ENCODE peak calls at places on chromosomes 11 and 22, in ten cellular contexts. One of them, this sample, is unnamed.
A peak's percentile ranks its signal among the peaks of the same experiment; 100 is the strongest.

GRCh38 chr11:87493516-87493915 is 455.8 kb downstream of the TMEM135 start:
- DNase-seq in effector memory CD4-positive, alpha-beta T cell: no peak
- DNase-seq in sigmoid colon: no peak
- DNase-seq in heart left ventricle: no peak
- DNase-seq in testis: no peak
- DNase-seq in uterus: no peak
- DNase-seq in pancreas: no peak
- DNase-seq in thoracic aorta: no peak
- DNase-seq in HCT116: no peak
- DNase-seq in endodermal cell: peak; percentile 68
- DNase-seq in this sample: no peak

GRCh38 chr11:113073290-113073953 is 112.2 kb downstream of the NCAM1 start:
- DNase-seq in effector memory CD4-positive, alpha-beta T cell: no peak
- DNase-seq in sigmoid colon: no peak
- DNase-seq in heart left ventricle: no peak
- DNase-seq in testis: no peak
- DNase-seq in uterus: no peak
- DNase-seq in pancreas: no peak
- DNase-seq in thoracic aorta: no peak
- DNase-seq in HCT116: no peak
- DNase-seq in endodermal cell: no peak
- DNase-seq in this sample: no peak

GRCh38 chr11:69888671-69889076 is 69.5 kb upstream of the FGF3 start:
- DNase-seq in effector memory CD4-positive, alpha-beta T cell: peak; percentile 31
- DNase-seq in sigmoid colon: no peak
- DNase-seq in heart left ventricle: no peak
- DNase-seq in testis: peak; percentile 78
- DNase-seq in uterus: peak; percentile 48
- DNase-seq in pancreas: peak; percentile 75
- DNase-seq in thoracic aorta: no peak
- DNase-seq in HCT116: peak; percentile 57
- DNase-seq in endodermal cell: peak; percentile 97
- DNase-seq in this sample: peak; percentile 86

GRCh38 chr11:87219266-87219665 is 181.5 kb downstream of the TMEM135 start:
- DNase-seq in effector memory CD4-positive, alpha-beta T cell: no peak
- DNase-seq in sigmoid colon: no peak
- DNase-seq in heart left ventricle: no peak
- DNase-seq in testis: no peak
- DNase-seq in uterus: no peak
- DNase-seq in pancreas: no peak
- DNase-seq in thoracic aorta: no peak
- DNase-seq in HCT116: no peak
- DNase-seq in endodermal cell: peak; percentile 53
- DNase-seq in this sample: no peak

GRCh38 chr11:15920856-15921629 is 435.3 kb downstream of the SOX6 start:
- DNase-seq in effector memory CD4-positive, alpha-beta T cell: no peak
- DNase-seq in sigmoid colon: no peak
- DNase-seq in heart left ventricle: no peak
- DNase-seq in testis: peak; percentile 50
- DNase-seq in uterus: no peak
- DNase-seq in pancreas: no peak
- DNase-seq in thoracic aorta: no peak
- DNase-seq in HCT116: no peak
- DNase-seq in endodermal cell: peak; percentile 37
- DNase-seq in this sample: no peak

GRCh38 chr22:32058656-32059280 is 15.7 kb downstream of the SLC5A1 start:
- DNase-seq in effector memory CD4-positive, alpha-beta T cell: no peak
- DNase-seq in sigmoid colon: no peak
- DNase-seq in heart left ventricle: no peak
- DNase-seq in testis: no peak
- DNase-seq in uterus: no peak
- DNase-seq in pancreas: no peak
- DNase-seq in thoracic aorta: no peak
- DNase-seq in HCT116: no peak
- DNase-seq in endodermal cell: no peak
- DNase-seq in this sample: no peak

GRCh38 chr11:32428665-32429293 is 6.6 kb downstream of the WT1 start:
- DNase-seq in effector memory CD4-positive, alpha-beta T cell: no peak
- DNase-seq in sigmoid colon: no peak
- DNase-seq in heart left ventricle: no peak
- DNase-seq in testis: no peak
- DNase-seq in uterus: peak; percentile 40
- DNase-seq in pancreas: no peak
- DNase-seq in thoracic aorta: no peak
- DNase-seq in HCT116: no peak
- DNase-seq in endodermal cell: no peak
- DNase-seq in this sample: no peak

GRCh38 chr11:35968386-35969088 is 24.7 kb downstream of the LDLRAD3 start:
- DNase-seq in effector memory CD4-positive, alpha-beta T cell: no peak
- DNase-seq in sigmoid colon: no peak
- DNase-seq in heart left ventricle: no peak
- DNase-seq in testis: no peak
- DNase-seq in uterus: no peak
- DNase-seq in pancreas: no peak
- DNase-seq in thoracic aorta: no peak
- DNase-seq in HCT116: no peak
- DNase-seq in endodermal cell: no peak
- DNase-seq in this sample: no peak

GRCh38 chr11:44600739-44601416 is 35.4 kb downstream of the CD82 start:
- DNase-seq in effector memory CD4-positive, alpha-beta T cell: no peak
- DNase-seq in sigmoid colon: no peak
- DNase-seq in heart left ventricle: no peak
- DNase-seq in testis: no peak
- DNase-seq in uterus: no peak
- DNase-seq in pancreas: no peak
- DNase-seq in thoracic aorta: no peak
- DNase-seq in HCT116: no peak
- DNase-seq in endodermal cell: no peak
- DNase-seq in this sample: no peak

GRCh38 chr11:44597358-44598009 is 32.0 kb downstream of the CD82 start:
- DNase-seq in effector memory CD4-positive, alpha-beta T cell: no peak
- DNase-seq in sigmoid colon: no peak
- DNase-seq in heart left ventricle: no peak
- DNase-seq in testis: no peak
- DNase-seq in uterus: no peak
- DNase-seq in pancreas: no peak
- DNase-seq in thoracic aorta: no peak
- DNase-seq in HCT116: no peak
- DNase-seq in endodermal cell: no peak
- DNase-seq in this sample: no peak

GRCh38 chr11:44596541-44597276 is 31.2 kb downstream of the CD82 start:
- DNase-seq in effector memory CD4-positive, alpha-beta T cell: peak; percentile 69
- DNase-seq in sigmoid colon: no peak
- DNase-seq in heart left ventricle: no peak
- DNase-seq in testis: no peak
- DNase-seq in uterus: no peak
- DNase-seq in pancreas: no peak
- DNase-seq in thoracic aorta: no peak
- DNase-seq in HCT116: no peak
- DNase-seq in endodermal cell: peak; percentile 70
- DNase-seq in this sample: no peak

GRCh38 chr11:44600261-44600660 is 34.8 kb downstream of the CD82 start:
- DNase-seq in effector memory CD4-positive, alpha-beta T cell: no peak
- DNase-seq in sigmoid colon: no peak
- DNase-seq in heart left ventricle: no peak
- DNase-seq in testis: no peak
- DNase-seq in uterus: no peak
- DNase-seq in pancreas: no peak
- DNase-seq in thoracic aorta: no peak
- DNase-seq in HCT116: no peak
- DNase-seq in endodermal cell: no peak
- DNase-seq in this sample: no peak

GRCh38 chr11:44598831-44599230 is 33.4 kb downstream of the CD82 start:
- DNase-seq in effector memory CD4-positive, alpha-beta T cell: no peak
- DNase-seq in sigmoid colon: no peak
- DNase-seq in heart left ventricle: no peak
- DNase-seq in testis: no peak
- DNase-seq in uterus: no peak
- DNase-seq in pancreas: no peak
- DNase-seq in thoracic aorta: no peak
- DNase-seq in HCT116: no peak
- DNase-seq in endodermal cell: no peak
- DNase-seq in this sample: no peak
- H3K4me1 ChIP-seq in effector memory CD4-positive, alpha-beta T cell: peaks cover 58% of the 10 kb centered on the region
- H3K4me1 ChIP-seq in sigmoid colon: peaks cover 67% of the 10 kb centered on the region
- H3K4me1 ChIP-seq in heart left ventricle: peaks cover 70% of the 10 kb centered on the region
- H3K4me1 ChIP-seq in testis: peaks cover 19% of the 10 kb centered on the region
- H3K4me1 ChIP-seq in uterus: no peaks in the 10 kb centered on the region
- H3K4me1 ChIP-seq in pancreas: no peaks in the 10 kb centered on the region
- H3K4me1 ChIP-seq in thoracic aorta: peaks cover 37% of the 10 kb centered on the region
- H3K4me1 ChIP-seq in HCT116: no peaks in the 10 kb centered on the region
- H3K4me1 ChIP-seq in endodermal cell: no peaks in the 10 kb centered on the region
- H3K4me1 ChIP-seq in this sample: no peaks in the 10 kb centered on the region

GRCh38 chr11:6629573-6629891 is 10.3 kb upstream of the TPP1 start:
- DNase-seq in effector memory CD4-positive, alpha-beta T cell: no peak
- DNase-seq in sigmoid colon: no peak
- DNase-seq in heart left ventricle: no peak
- DNase-seq in testis: no peak
- DNase-seq in uterus: no peak
- DNase-seq in pancreas: peak; percentile 55
- DNase-seq in thoracic aorta: no peak
- DNase-seq in HCT116: no peak
- DNase-seq in endodermal cell: no peak
- DNase-seq in this sample: no peak

GRCh38 chr11:6629892-6630631 is 10.8 kb upstream of the TPP1 start:
- DNase-seq in effector memory CD4-positive, alpha-beta T cell: no peak
- DNase-seq in sigmoid colon: no peak
- DNase-seq in heart left ventricle: no peak
- DNase-seq in testis: peak; percentile 64
- DNase-seq in uterus: no peak
- DNase-seq in pancreas: peak; percentile 74
- DNase-seq in thoracic aorta: no peak
- DNase-seq in HCT116: no peak
- DNase-seq in endodermal cell: peak; percentile 84
- DNase-seq in this sample: no peak

GRCh38 chr11:6631356-6631890 is 12.2 kb upstream of the TPP1 start:
- DNase-seq in effector memory CD4-positive, alpha-beta T cell: no peak
- DNase-seq in sigmoid colon: no peak
- DNase-seq in heart left ventricle: no peak
- DNase-seq in testis: no peak
- DNase-seq in uterus: no peak
- DNase-seq in pancreas: no peak
- DNase-seq in thoracic aorta: no peak
- DNase-seq in HCT116: no peak
- DNase-seq in endodermal cell: no peak
- DNase-seq in this sample: no peak

GRCh38 chr11:6632116-6633073 is 13.2 kb upstream of the TPP1 start:
- DNase-seq in effector memory CD4-positive, alpha-beta T cell: no peak
- DNase-seq in sigmoid colon: no peak
- DNase-seq in heart left ventricle: no peak
- DNase-seq in testis: no peak
- DNase-seq in uterus: no peak
- DNase-seq in pancreas: peak; percentile 52
- DNase-seq in thoracic aorta: no peak
- DNase-seq in HCT116: no peak
- DNase-seq in endodermal cell: no peak
- DNase-seq in this sample: no peak

DNA sequence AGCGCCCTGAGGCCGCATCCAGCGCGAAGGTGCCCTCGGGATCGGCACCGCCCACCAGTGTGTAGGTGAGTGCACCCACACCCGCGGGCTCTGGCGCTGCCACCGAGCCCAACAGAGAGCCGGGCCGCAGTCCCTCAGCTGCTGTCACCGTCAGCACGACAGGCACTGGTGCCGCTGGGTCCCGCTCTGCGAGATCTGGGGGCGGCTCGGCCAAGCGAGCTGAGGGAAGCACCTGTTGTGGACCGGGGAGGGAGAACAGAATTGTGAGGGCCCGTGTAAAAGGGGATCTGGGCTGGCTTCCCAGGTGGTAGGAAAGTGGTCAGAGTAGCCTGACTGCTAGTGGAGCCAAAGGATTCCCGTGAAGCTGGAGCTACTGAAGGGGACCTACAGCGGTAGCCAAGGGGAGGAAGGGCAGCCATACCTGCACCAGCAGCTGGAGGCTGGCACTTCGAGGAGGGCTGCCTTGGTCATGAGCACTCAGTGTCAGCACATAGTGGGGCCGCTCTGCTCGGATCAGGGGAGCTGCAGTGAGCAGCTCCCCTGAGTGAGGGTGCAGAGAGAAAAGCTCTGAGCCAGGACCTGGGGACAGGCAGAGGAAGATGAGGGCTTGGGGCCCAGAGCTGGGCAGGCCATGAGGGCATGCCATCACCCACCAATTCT is 11.5 kb upstream of the TPP1 start:
- DNase-seq in effector memory CD4-positive, alpha-beta T cell: no peak
- DNase-seq in sigmoid colon: no peak
- DNase-seq in heart left ventricle: no peak
- DNase-seq in testis: no peak
- DNase-seq in uterus: no peak
- DNase-seq in pancreas: peak; percentile 64
- DNase-seq in thoracic aorta: no peak
- DNase-seq in HCT116: no peak
- DNase-seq in endodermal cell: no peak
- DNase-seq in this sample: no peak
- H3K4me3 ChIP-seq in effector memory CD4-positive, alpha-beta T cell: no peak overlapping the region
- H3K4me3 ChIP-seq in sigmoid colon: no peak overlapping the region
- H3K4me3 ChIP-seq in heart left ventricle: no peak overlapping the region
- H3K4me3 ChIP-seq in testis: no peak overlapping the region
- H3K4me3 ChIP-seq in uterus: no peak overlapping the region
- H3K4me3 ChIP-seq in pancreas: peak overlapping the region; percentile 12
- H3K4me3 ChIP-seq in thoracic aorta: no peak overlapping the region
- H3K4me3 ChIP-seq in HCT116: no peak overlapping the region
- H3K4me3 ChIP-seq in endodermal cell: peak overlapping the region; percentile 29
- H3K4me3 ChIP-seq in this sample: no peak overlapping the region

GRCh38 chr11:111407652-111408051 is 28.6 kb upstream of the POU2AF1 start:
- DNase-seq in effector memory CD4-positive, alpha-beta T cell: no peak
- DNase-seq in sigmoid colon: no peak
- DNase-seq in heart left ventricle: no peak
- DNase-seq in testis: no peak
- DNase-seq in uterus: no peak
- DNase-seq in pancreas: no peak
- DNase-seq in thoracic aorta: no peak
- DNase-seq in HCT116: no peak
- DNase-seq in endodermal cell: no peak
- DNase-seq in this sample: no peak

GRCh38 chr11:111411456-111411855 is 32.4 kb upstream of the POU2AF1 start:
- DNase-seq in effector memory CD4-positive, alpha-beta T cell: no peak
- DNase-seq in sigmoid colon: no peak
- DNase-seq in heart left ventricle: no peak
- DNase-seq in testis: no peak
- DNase-seq in uterus: no peak
- DNase-seq in pancreas: no peak
- DNase-seq in thoracic aorta: no peak
- DNase-seq in HCT116: no peak
- DNase-seq in endodermal cell: no peak
- DNase-seq in this sample: no peak

GRCh38 chr11:111410951-111411350 is 31.9 kb upstream of the POU2AF1 start:
- DNase-seq in effector memory CD4-positive, alpha-beta T cell: no peak
- DNase-seq in sigmoid colon: no peak
- DNase-seq in heart left ventricle: no peak
- DNase-seq in testis: no peak
- DNase-seq in uterus: no peak
- DNase-seq in pancreas: no peak
- DNase-seq in thoracic aorta: no peak
- DNase-seq in HCT116: no peak
- DNase-seq in endodermal cell: no peak
- DNase-seq in this sample: no peak

GRCh38 chr11:111408789-111409727 is 30.0 kb upstream of the POU2AF1 start:
- DNase-seq in effector memory CD4-positive, alpha-beta T cell: no peak
- DNase-seq in sigmoid colon: no peak
- DNase-seq in heart left ventricle: no peak
- DNase-seq in testis: no peak
- DNase-seq in uterus: no peak
- DNase-seq in pancreas: no peak
- DNase-seq in thoracic aorta: no peak
- DNase-seq in HCT116: no peak
- DNase-seq in endodermal cell: no peak
- DNase-seq in this sample: no peak

GRCh38 chr11:111409915-111410314 is 30.8 kb upstream of the POU2AF1 start:
- DNase-seq in effector memory CD4-positive, alpha-beta T cell: no peak
- DNase-seq in sigmoid colon: no peak
- DNase-seq in heart left ventricle: no peak
- DNase-seq in testis: no peak
- DNase-seq in uterus: no peak
- DNase-seq in pancreas: no peak
- DNase-seq in thoracic aorta: no peak
- DNase-seq in HCT116: no peak
- DNase-seq in endodermal cell: no peak
- DNase-seq in this sample: no peak
- H3K27me3 ChIP-seq in effector memory CD4-positive, alpha-beta T cell: no peaks in the 10 kb centered on the region
- H3K27me3 ChIP-seq in sigmoid colon: no peaks in the 10 kb centered on the region
- H3K27me3 ChIP-seq in heart left ventricle: no peaks in the 10 kb centered on the region
- H3K27me3 ChIP-seq in testis: no peaks in the 10 kb centered on the region
- H3K27me3 ChIP-seq in uterus: no peaks in the 10 kb centered on the region
- H3K27me3 ChIP-seq in pancreas: no peaks in the 10 kb centered on the region
- H3K27me3 ChIP-seq in thoracic aorta: no peaks in the 10 kb centered on the region
- H3K27me3 ChIP-seq in HCT116: peaks cover 7% of the 10 kb centered on the region
- H3K27me3 ChIP-seq in endodermal cell: no peaks in the 10 kb centered on the region
- H3K27me3 ChIP-seq in this sample: peaks cover 12% of the 10 kb centered on the region

GRCh38 chr11:3165152-3165705 is at the start of gene OSBPL5:
- DNase-seq in effector memory CD4-positive, alpha-beta T cell: no peak
- DNase-seq in sigmoid colon: peak; percentile 90
- DNase-seq in heart left ventricle: peak; percentile 92
- DNase-seq in testis: peak; percentile 77
- DNase-seq in uterus: peak; percentile 82
- DNase-seq in pancreas: peak; percentile 91
- DNase-seq in thoracic aorta: no peak
- DNase-seq in HCT116: no peak
- DNase-seq in endodermal cell: peak; percentile 81
- DNase-seq in this sample: peak; percentile 81
- H3K4me1 ChIP-seq in effector memory CD4-positive, alpha-beta T cell: peaks cover 18% of the 10 kb centered on the region
- H3K4me1 ChIP-seq in sigmoid colon: peaks cover 65% of the 10 kb centered on the region
- H3K4me1 ChIP-seq in heart left ventricle: peaks cover 67% of the 10 kb centered on the region
- H3K4me1 ChIP-seq in testis: peaks cover 18% of the 10 kb centered on the region
- H3K4me1 ChIP-seq in uterus: no peaks in the 10 kb centered on the region
- H3K4me1 ChIP-seq in pancreas: peaks cover 31% of the 10 kb centered on the region
- H3K4me1 ChIP-seq in thoracic aorta: peaks cover 23% of the 10 kb centered on the region
- H3K4me1 ChIP-seq in HCT116: peaks cover 19% of the 10 kb centered on the region
- H3K4me1 ChIP-seq in endodermal cell: peaks cover 12% of the 10 kb centered on the region
- H3K4me1 ChIP-seq in this sample: peaks cover 9% of the 10 kb centered on the region

This sample was measured in HAP-1.